ENCODE peak calls at places on chromosomes 12 and 14, in four cellular contexts. B is H9, Z is GM13977, T is sciatic nerve. O is an unnamed sample.

GRCh38 chr14:65422093-65422834 is 9.7 kb downstream of the FUT8 start:
- DNase-seq in T (no peak), Z (no peak), B (no peak), O (no peak)

GRCh38 chr12:79983969-79984629 is 49.2 kb upstream of the PPP1R12A start:
- DNase-seq in T (no peak), B (no peak), Z (no peak), O (no peak)

GRCh38 chr14:103628221-103628683 is 759 bp upstream of the KLC1 start:
- DNase-seq in B (peak), Z (peak), T (peak), O (peak)

GRCh38 chr14:91398192-91398591 is 19.4 kb downstream of the CCDC88C start:
- DNase-seq in T (no peak), B (no peak), Z (no peak), O (no peak)

GRCh38 chr12:69527506-69528272 is 57.5 kb downstream of the FRS2 start:
- DNase-seq in T (no peak), B (no peak), Z (no peak), O (no peak)

GRCh38 chr14:73240816-73241480 is 3.6 kb downstream of the PAPLN start:
- DNase-seq in B (no peak), Z (no peak), T (no peak), O (peak)

GRCh38 chr12:110249105-110249504 is 31.9 kb upstream of the ATP2A2 start:
- DNase-seq in B (peak), Z (no peak), T (no peak), O (no peak)

GRCh38 chr14:98137626-98138025 is 1134.4 kb downstream of the BCL11B start:
- DNase-seq in B (no peak), Z (no peak), T (no peak), O (no peak)

GRCh38 chr12:39235990-39236767 is 206.7 kb downstream of the KIF21A start:
- DNase-seq in Z (no peak), T (no peak), B (no peak), O (no peak)

GRCh38 chr12:85627584-85627983 is 208.6 kb downstream of the RASSF9 start:
- DNase-seq in Z (no peak), T (no peak), B (no peak), O (no peak)

GRCh38 chr14:30625533-30625932 is 3.4 kb downstream of the SCFD1 start:
- DNase-seq in Z (no peak), B (no peak), T (no peak), O (no peak)